ENCODE peak calls at places on chromosomes 13 and 19, in nine cellular contexts. A is foreskin fibroblast; K is anterior cingulate cortex; Q is ELR; R is iPS-NIHi11; T is body of pancreas; B is astrocyte of the spinal cord; S is ovary; V is activated CD4-positive, alpha-beta T cell treated with anti-CD3 and anti-CD28 coated beads for 1 hour. G is an unnamed sample.

GRCh38 chr13:99307247-99307646 is at the start of gene GPR183:
- DNase-seq in A (no peak), K (no peak), Q (peak; percentile 58), R (no peak), T (no peak), B (peak; percentile 42), S (no peak), V (no peak), G (no peak)

GRCh38 chr13:24071016-24071415 is 89.5 kb upstream of the SPATA13 start:
- DNase-seq in A (no peak), K (no peak), Q (no peak), R (no peak), T (no peak), B (no peak), S (no peak), V (no peak), G (no peak)

GRCh38 chr19:44685877-44686276 is 13.1 kb upstream of the CEACAM16 start:
- DNase-seq in A (peak; percentile 29), K (no peak), Q (peak; percentile 77), R (no peak), T (no peak), B (peak; percentile 49), S (no peak), V (no peak), G (no peak)

GRCh38 chr13:33199282-33199850 is 86.2 kb downstream of the STARD13 start:
- DNase-seq in A (no peak), K (no peak), Q (no peak), R (no peak), T (no peak), B (no peak), S (no peak), V (no peak), G (no peak)

GRCh38 chr19:43789029-43789428 is 8.3 kb upstream of the KCNN4 start:
- DNase-seq in A (no peak), K (no peak), Q (peak; percentile 56), R (no peak), T (no peak), B (peak; percentile 52), S (no peak), V (no peak), G (no peak)

GRCh38 chr13:110302154-110302553 is 4.8 kb downstream of the COL4A1 start:
- DNase-seq in A (no peak), K (no peak), Q (no peak), R (no peak), T (no peak), B (no peak), S (peak; percentile 12), V (no peak), G (no peak)

GRCh38 chr13:109412232-109412935 is 374.0 kb downstream of the IRS2 start:
- DNase-seq in A (no peak), K (peak; percentile 60), Q (peak; percentile 22), R (peak; percentile 47), T (peak; percentile 17), B (peak; percentile 80), S (peak; percentile 70), V (no peak), G (peak; percentile 32)

GRCh38 chr19:18562086-18562485 is 4.4 kb downstream of the KXD1 start:
- DNase-seq in A (peak; percentile 7), K (no peak), Q (no peak), R (no peak), T (no peak), B (no peak), S (no peak), V (no peak), G (no peak)

GRCh38 chr13:90882551-90882950 is 464.9 kb upstream of the MIR17HG start:
- DNase-seq in A (no peak), K (no peak), Q (no peak), R (peak; percentile 7), T (no peak), B (no peak), S (no peak), V (no peak), G (no peak)

GRCh38 chr19:38684078-38684861 is 36.8 kb downstream of the ACTN4 start:
- DNase-seq in A (peak; percentile 93), K (no peak), Q (peak; percentile 94), R (no peak), T (no peak), B (peak; percentile 95), S (peak; percentile 55), V (no peak), G (peak; percentile 87)

GRCh38 chr13:35157143-35157755 is 215.2 kb downstream of the NBEA start:
- DNase-seq in A (peak; percentile 35), K (peak; percentile 4), Q (peak; percentile 67), R (peak; percentile 49), T (peak; percentile 19), B (peak; percentile 67), S (no peak), V (no peak), G (peak; percentile 18)

GRCh38 chr13:36778083-36778671 is 40.8 kb upstream of the RFXAP start:
- DNase-seq in A (peak; percentile 8), K (no peak), Q (peak; percentile 19), R (peak; percentile 50), T (no peak), B (peak; percentile 63), S (no peak), V (no peak), G (no peak)

GRCh38 chr19:28887920-28888618 is 324.9 kb downstream of the UQCRFS1 start:
- DNase-seq in A (no peak), K (no peak), Q (no peak), R (peak; percentile 49), T (no peak), B (no peak), S (no peak), V (no peak), G (no peak)

GRCh38 chr19:2846180-2846935 is 5.1 kb downstream of the ZNF555 start:
- DNase-seq in A (no peak), K (no peak), Q (no peak), R (no peak), T (no peak), B (no peak), S (no peak), V (no peak), G (no peak)

GRCh38 chr13:106617561-106617960 is 49.6 kb upstream of the ARGLU1 start:
- DNase-seq in A (peak; percentile 25), K (no peak), Q (peak; percentile 68), R (no peak), T (no peak), B (peak; percentile 50), S (no peak), V (no peak), G (no peak)

GRCh38 chr19:54129617-54129996 is 8.0 kb upstream of the CNOT3 start:
- DNase-seq in A (no peak), K (no peak), Q (no peak), R (no peak), T (no peak), B (no peak), S (no peak), V (no peak), G (no peak)

GRCh38 chr13:49641810-49642291 is 13.5 kb downstream of the ARL11 start:
- DNase-seq in A (peak; percentile 92), K (no peak), Q (peak; percentile 78), R (no peak), T (no peak), B (peak; percentile 56), S (no peak), V (no peak), G (peak; percentile 33)

GRCh38 chr19:56076413-56076998 is 44.6 kb downstream of the ZNF787 start:
- DNase-seq in A (peak; percentile 29), K (no peak), Q (peak; percentile 61), R (peak; percentile 70), T (peak; percentile 71), B (peak; percentile 48), S (peak; percentile 56), V (no peak), G (peak; percentile 67)

GRCh38 chr19:54351474-54351873 is 12.5 kb upstream of the LILRA4 start:
- DNase-seq in A (no peak), K (no peak), Q (no peak), R (no peak), T (no peak), B (no peak), S (no peak), V (no peak), G (no peak)

GRCh38 chr13:36275190-36276002 is 22.2 kb downstream of the CCDC169 start:
- DNase-seq in A (peak; percentile 30), K (no peak), Q (peak; percentile 75), R (peak; percentile 33), T (no peak), B (peak; percentile 82), S (no peak), V (no peak), G (no peak)

GRCh38 chr13:49300716-49301589 is 53.2 kb downstream of the CDADC1 start:
- DNase-seq in A (peak; percentile 47), K (peak; percentile 63), Q (peak; percentile 86), R (peak; percentile 79), T (peak; percentile 57), B (peak; percentile 75), S (peak; percentile 60), V (peak; percentile 47), G (peak; percentile 64)

GRCh38 chr19:54248016-54248601 is 5.5 kb upstream of the LILRA6 start:
- DNase-seq in A (peak; percentile 35), K (peak; percentile 20), Q (peak; percentile 65), R (no peak), T (no peak), B (no peak), S (no peak), V (no peak), G (peak; percentile 36)

GRCh38 chr13:46059405-46059804 is 6.9 kb upstream of the ZC3H13 start:
- DNase-seq in A (no peak), K (no peak), Q (no peak), R (no peak), T (no peak), B (no peak), S (no peak), V (no peak), G (no peak)

GRCh38 chr13:90393408-90393807 is 954.1 kb upstream of the MIR17HG start:
- DNase-seq in A (no peak), K (no peak), Q (no peak), R (no peak), T (no peak), B (no peak), S (no peak), V (no peak), G (no peak)

GRCh38 chr13:87884874-87885273 is 213.7 kb downstream of the SLITRK5 start:
- DNase-seq in A (no peak), K (no peak), Q (peak; percentile 62), R (peak; percentile 43), T (no peak), B (peak; percentile 52), S (no peak), V (no peak), G (no peak)

G was measured in transverse colon.